ENCODE peak calls at places on chromosome 9, in six cellular contexts. One of them, this sample, is unnamed.

GRCh38 chr9:81724242-81724889 is 35.0 kb upstream of the TLE1 start:
- DNase-seq in GM23338: no peak
- DNase-seq in adrenal gland: peak; percentile 45
- DNase-seq in tibial nerve: no peak
- DNase-seq in ascending aorta: no peak
- DNase-seq in breast epithelium: no peak
- DNase-seq in this sample: no peak

GRCh38 chr9:25891534-25891933 is 213.3 kb upstream of the TUSC1 start:
- DNase-seq in GM23338: no peak
- DNase-seq in adrenal gland: no peak
- DNase-seq in tibial nerve: no peak
- DNase-seq in ascending aorta: no peak
- DNase-seq in breast epithelium: no peak
- DNase-seq in this sample: no peak

GRCh38 chr9:6782981-6783380 is 25.2 kb downstream of the KDM4C start:
- DNase-seq in GM23338: no peak
- DNase-seq in adrenal gland: peak; percentile 2
- DNase-seq in tibial nerve: no peak
- DNase-seq in ascending aorta: no peak
- DNase-seq in breast epithelium: no peak
- DNase-seq in this sample: no peak

GRCh38 chr9:92138157-92138959 is 23.1 kb upstream of the SPTLC1 start:
- DNase-seq in GM23338: peak; percentile 89
- DNase-seq in adrenal gland: peak; percentile 83
- DNase-seq in tibial nerve: no peak
- DNase-seq in ascending aorta: peak; percentile 79
- DNase-seq in breast epithelium: no peak
- DNase-seq in this sample: no peak

GRCh38 chr9:135503371-135504261 is 3.1 kb downstream of the MRPS2 start:
- DNase-seq in GM23338: no peak
- DNase-seq in adrenal gland: no peak
- DNase-seq in tibial nerve: no peak
- DNase-seq in ascending aorta: no peak
- DNase-seq in breast epithelium: no peak
- DNase-seq in this sample: no peak

GRCh38 chr9:69674112-69674511 is 1.9 kb upstream of the APBA1 start:
- DNase-seq in GM23338: peak; percentile 81
- DNase-seq in adrenal gland: no peak
- DNase-seq in tibial nerve: no peak
- DNase-seq in ascending aorta: no peak
- DNase-seq in breast epithelium: no peak
- DNase-seq in this sample: no peak

GRCh38 chr9:115672477-115673316 is 480.9 kb upstream of the PAPPA start:
- DNase-seq in GM23338: peak; percentile 10
- DNase-seq in adrenal gland: no peak
- DNase-seq in tibial nerve: no peak
- DNase-seq in ascending aorta: peak; percentile 77
- DNase-seq in breast epithelium: no peak
- DNase-seq in this sample: no peak

GRCh38 chr9:21970001-21970799 is 24.0 kb downstream of the CDKN2A start:
- DNase-seq in GM23338: peak; percentile 44
- DNase-seq in adrenal gland: no peak
- DNase-seq in tibial nerve: no peak
- DNase-seq in ascending aorta: no peak
- DNase-seq in breast epithelium: no peak
- DNase-seq in this sample: no peak

GRCh38 chr9:18888241-18888794 is 144.7 kb downstream of the SAXO1 start:
- DNase-seq in GM23338: no peak
- DNase-seq in adrenal gland: no peak
- DNase-seq in tibial nerve: no peak
- DNase-seq in ascending aorta: no peak
- DNase-seq in breast epithelium: no peak
- DNase-seq in this sample: no peak

GRCh38 chr9:14958989-14959388 is 48.8 kb upstream of the FREM1 start:
- DNase-seq in GM23338: no peak
- DNase-seq in adrenal gland: no peak
- DNase-seq in tibial nerve: no peak
- DNase-seq in ascending aorta: no peak
- DNase-seq in breast epithelium: no peak
- DNase-seq in this sample: no peak

GRCh38 chr9:72038408-72038807 is 22.0 kb downstream of the C9orf57 start:
- DNase-seq in GM23338: no peak
- DNase-seq in adrenal gland: no peak
- DNase-seq in tibial nerve: no peak
- DNase-seq in ascending aorta: no peak
- DNase-seq in breast epithelium: no peak
- DNase-seq in this sample: no peak

GRCh38 chr9:134463293-134463692 is 137.0 kb downstream of the RXRA start:
- DNase-seq in GM23338: no peak
- DNase-seq in adrenal gland: no peak
- DNase-seq in tibial nerve: no peak
- DNase-seq in ascending aorta: no peak
- DNase-seq in breast epithelium: no peak
- DNase-seq in this sample: no peak

GRCh38 chr9:122948313-122948712 is 7.5 kb downstream of the RABGAP1 start:
- DNase-seq in GM23338: no peak
- DNase-seq in adrenal gland: no peak
- DNase-seq in tibial nerve: no peak
- DNase-seq in ascending aorta: no peak
- DNase-seq in breast epithelium: no peak
- DNase-seq in this sample: no peak

GRCh38 chr9:89319015-89319905 is 960 bp downstream of the SECISBP2 start:
- DNase-seq in GM23338: no peak
- DNase-seq in adrenal gland: no peak
- DNase-seq in tibial nerve: no peak
- DNase-seq in ascending aorta: no peak
- DNase-seq in breast epithelium: no peak
- DNase-seq in this sample: no peak

GRCh38 chr9:37197158-37198033 is 77.0 kb downstream of the ZCCHC7 start:
- DNase-seq in GM23338: peak; percentile 34
- DNase-seq in adrenal gland: no peak
- DNase-seq in tibial nerve: no peak
- DNase-seq in ascending aorta: no peak
- DNase-seq in breast epithelium: no peak
- DNase-seq in this sample: no peak

GRCh38 chr9:133532937-133533668 is 1.4 kb upstream of the ADAMTSL2 start:
- DNase-seq in GM23338: peak; percentile 87
- DNase-seq in adrenal gland: peak; percentile 89
- DNase-seq in tibial nerve: peak; percentile 44
- DNase-seq in ascending aorta: peak; percentile 78
- DNase-seq in breast epithelium: no peak
- DNase-seq in this sample: peak; percentile 69

GRCh38 chr9:120846251-120846869 is 3.6 kb upstream of the PSMD5 start:
- DNase-seq in GM23338: no peak
- DNase-seq in adrenal gland: no peak
- DNase-seq in tibial nerve: no peak
- DNase-seq in ascending aorta: no peak
- DNase-seq in breast epithelium: no peak
- DNase-seq in this sample: no peak

GRCh38 chr9:36731068-36731467 is 158.4 kb downstream of the MELK start:
- DNase-seq in GM23338: no peak
- DNase-seq in adrenal gland: no peak
- DNase-seq in tibial nerve: no peak
- DNase-seq in ascending aorta: no peak
- DNase-seq in breast epithelium: no peak
- DNase-seq in this sample: no peak

GRCh38 chr9:133673260-133673658 is 37.1 kb downstream of the DBH start:
- DNase-seq in GM23338: no peak
- DNase-seq in adrenal gland: no peak
- DNase-seq in tibial nerve: no peak
- DNase-seq in ascending aorta: no peak
- DNase-seq in breast epithelium: no peak
- DNase-seq in this sample: no peak

GRCh38 chr9:135295556-135296300 is 183.9 kb upstream of the PPP1R26 start:
- DNase-seq in GM23338: peak; percentile 40
- DNase-seq in adrenal gland: no peak
- DNase-seq in tibial nerve: no peak
- DNase-seq in ascending aorta: no peak
- DNase-seq in breast epithelium: no peak
- DNase-seq in this sample: no peak

GRCh38 chr9:127862075-127863011 is 7.9 kb upstream of the ENG start:
- DNase-seq in GM23338: no peak
- DNase-seq in adrenal gland: peak; percentile 89
- DNase-seq in tibial nerve: no peak
- DNase-seq in ascending aorta: peak; percentile 88
- DNase-seq in breast epithelium: peak; percentile 55
- DNase-seq in this sample: no peak

GRCh38 chr9:15909297-15909696 is 356.5 kb downstream of the CCDC171 start:
- DNase-seq in GM23338: no peak
- DNase-seq in adrenal gland: no peak
- DNase-seq in tibial nerve: no peak
- DNase-seq in ascending aorta: no peak
- DNase-seq in breast epithelium: no peak
- DNase-seq in this sample: no peak

GRCh38 chr9:83062011-83062652 is 810 bp downstream of the RASEF start:
- DNase-seq in GM23338: peak; percentile 71
- DNase-seq in adrenal gland: no peak
- DNase-seq in tibial nerve: no peak
- DNase-seq in ascending aorta: no peak
- DNase-seq in breast epithelium: peak; percentile 36
- DNase-seq in this sample: peak; percentile 92

GRCh38 chr9:33623658-33624586 is 99.9 kb downstream of the ANKRD18B start:
- DNase-seq in GM23338: peak; percentile 93
- DNase-seq in adrenal gland: peak; percentile 81
- DNase-seq in tibial nerve: no peak
- DNase-seq in ascending aorta: peak; percentile 77
- DNase-seq in breast epithelium: peak; percentile 59
- DNase-seq in this sample: peak; percentile 37

GRCh38 chr9:135978650-135979461 is 17.7 kb upstream of the UBAC1 start:
- DNase-seq in GM23338: no peak
- DNase-seq in adrenal gland: no peak
- DNase-seq in tibial nerve: no peak
- DNase-seq in ascending aorta: no peak
- DNase-seq in breast epithelium: no peak
- DNase-seq in this sample: peak; percentile 63

GRCh38 chr9:137067860-137068538 is 2.4 kb downstream of the SAPCD2 start:
- DNase-seq in GM23338: peak; percentile 90
- DNase-seq in adrenal gland: peak; percentile 90
- DNase-seq in tibial nerve: peak; percentile 55
- DNase-seq in ascending aorta: peak; percentile 84
- DNase-seq in breast epithelium: peak; percentile 82
- DNase-seq in this sample: peak; percentile 74
- H3K4me3 ChIP-seq in GM23338: peak overlapping the region; percentile 71
- H3K4me3 ChIP-seq in adrenal gland: no peak overlapping the region
- H3K4me3 ChIP-seq in tibial nerve: no peak overlapping the region
- H3K4me3 ChIP-seq in ascending aorta: no peak overlapping the region
- H3K4me3 ChIP-seq in breast epithelium: no peak overlapping the region
- H3K4me3 ChIP-seq in this sample: no peak overlapping the region

DNA sequence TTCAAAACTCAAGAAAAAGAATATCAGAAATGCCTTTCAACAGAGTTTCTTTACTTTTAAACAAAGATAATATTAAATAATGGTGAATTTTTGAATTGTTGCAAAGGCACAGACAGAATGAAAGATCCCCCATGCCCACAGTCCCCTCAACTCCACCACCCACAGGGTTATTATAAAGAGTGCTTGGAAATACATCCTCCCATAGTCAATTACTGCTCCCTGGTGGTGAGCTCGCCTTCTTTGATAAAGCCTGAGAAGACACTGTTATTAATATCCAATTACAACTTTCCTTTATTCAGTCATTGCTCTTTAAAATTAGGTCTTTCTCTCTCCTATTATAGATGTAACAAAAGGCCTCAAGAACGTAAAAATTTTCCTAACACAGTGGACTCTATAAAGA is 490.2 kb upstream of the RORB start:
- DNase-seq in GM23338: no peak
- DNase-seq in adrenal gland: no peak
- DNase-seq in tibial nerve: no peak
- DNase-seq in ascending aorta: no peak
- DNase-seq in breast epithelium: no peak
- DNase-seq in this sample: no peak
- TF ChIP-seq CTCF in GM23338: no peak
- TF ChIP-seq CTCF in adrenal gland: no peak
- TF ChIP-seq CTCF in tibial nerve: no peak
- TF ChIP-seq CTCF in ascending aorta: no peak
- TF ChIP-seq CTCF in breast epithelium: no peak
- TF ChIP-seq CTCF in this sample: no peak

GRCh38 chr9:126804696-126805545 is at the start of gene ZBTB43:
- DNase-seq in GM23338: peak; percentile 99
- DNase-seq in adrenal gland: peak; percentile 98
- DNase-seq in tibial nerve: peak; percentile 89
- DNase-seq in ascending aorta: peak; percentile 98
- DNase-seq in breast epithelium: peak; percentile 96
- DNase-seq in this sample: peak; percentile 97

GRCh38 chr9:126806336-126806735 is 1.5 kb downstream of the ZBTB43 start:
- DNase-seq in GM23338: no peak
- DNase-seq in adrenal gland: no peak
- DNase-seq in tibial nerve: no peak
- DNase-seq in ascending aorta: no peak
- DNase-seq in breast epithelium: no peak
- DNase-seq in this sample: no peak

GRCh38 chr9:126802343-126803059 is 2.3 kb upstream of the ZBTB43 start:
- DNase-seq in GM23338: no peak
- DNase-seq in adrenal gland: no peak
- DNase-seq in tibial nerve: no peak
- DNase-seq in ascending aorta: no peak
- DNase-seq in breast epithelium: no peak
- DNase-seq in this sample: no peak

GRCh38 chr9:126804198-126804695 is 593 bp upstream of the ZBTB43 start:
- DNase-seq in GM23338: no peak
- DNase-seq in adrenal gland: no peak
- DNase-seq in tibial nerve: no peak
- DNase-seq in ascending aorta: no peak
- DNase-seq in breast epithelium: no peak
- DNase-seq in this sample: no peak

GRCh38 chr9:126805546-126806262 is 864 bp downstream of the ZBTB43 start:
- DNase-seq in GM23338: peak; percentile 6
- DNase-seq in adrenal gland: peak; percentile 92
- DNase-seq in tibial nerve: no peak
- DNase-seq in ascending aorta: peak; percentile 78
- DNase-seq in breast epithelium: peak; percentile 59
- DNase-seq in this sample: peak; percentile 56
- H3K4me1 ChIP-seq in GM23338: peaks cover 9% of the 10 kb centered on the region
- H3K4me1 ChIP-seq in adrenal gland: peaks cover 20% of the 10 kb centered on the region
- H3K4me1 ChIP-seq in tibial nerve: no peaks in the 10 kb centered on the region
- H3K4me1 ChIP-seq in ascending aorta: peaks cover 13% of the 10 kb centered on the region
- H3K4me1 ChIP-seq in breast epithelium: peaks cover 10% of the 10 kb centered on the region
- H3K4me1 ChIP-seq in this sample: peaks cover 11% of the 10 kb centered on the region

GRCh38 chr9:128918921-128919320 is 1.9 kb upstream of the PHYHD1 start:
- DNase-seq in GM23338: no peak
- DNase-seq in adrenal gland: no peak
- DNase-seq in tibial nerve: no peak
- DNase-seq in ascending aorta: no peak
- DNase-seq in breast epithelium: no peak
- DNase-seq in this sample: no peak

GRCh38 chr9:128919409-128919808 is 1.4 kb upstream of the PHYHD1 start:
- DNase-seq in GM23338: no peak
- DNase-seq in adrenal gland: no peak
- DNase-seq in tibial nerve: no peak
- DNase-seq in ascending aorta: no peak
- DNase-seq in breast epithelium: no peak
- DNase-seq in this sample: no peak

GRCh38 chr9:128923493-128923883 is 2.7 kb downstream of the PHYHD1 start:
- DNase-seq in GM23338: no peak
- DNase-seq in adrenal gland: no peak
- DNase-seq in tibial nerve: no peak
- DNase-seq in ascending aorta: no peak
- DNase-seq in breast epithelium: no peak
- DNase-seq in this sample: no peak

GRCh38 chr9:128920381-128921058 is at the start of gene PHYHD1:
- DNase-seq in GM23338: no peak
- DNase-seq in adrenal gland: peak; percentile 92
- DNase-seq in tibial nerve: peak; percentile 54
- DNase-seq in ascending aorta: peak; percentile 92
- DNase-seq in breast epithelium: peak; percentile 40
- DNase-seq in this sample: peak; percentile 72

GRCh38 chr9:128921881-128922763 is 1.3 kb downstream of the PHYHD1 start:
- DNase-seq in GM23338: peak; percentile 92
- DNase-seq in adrenal gland: peak; percentile 70
- DNase-seq in tibial nerve: peak; percentile 38
- DNase-seq in ascending aorta: peak; percentile 80
- DNase-seq in breast epithelium: peak; percentile 39
- DNase-seq in this sample: no peak
- H3K4me3 ChIP-seq in GM23338: peak overlapping the region; percentile 80
- H3K4me3 ChIP-seq in adrenal gland: peak overlapping the region; percentile 72
- H3K4me3 ChIP-seq in tibial nerve: peak overlapping the region; percentile 41
- H3K4me3 ChIP-seq in ascending aorta: peak overlapping the region; percentile 73
- H3K4me3 ChIP-seq in breast epithelium: peak overlapping the region; percentile 67
- H3K4me3 ChIP-seq in this sample: peak overlapping the region; percentile 32